ENCODE peak calls at places on chromosomes 13 and 19, in four cellular contexts. M is GM12878, N is HepG2, E is WTC11. U is an unnamed sample.

GRCh38 chr13:97391201-97391600 is 42.8 kb upstream of the RAP2A start:
- DNase-seq in M (no peak), N (no peak), E (no peak), U (no peak)

GRCh38 chr19:10007366-10007765 is 2.9 kb downstream of the COL5A3 start:
- DNase-seq in M (no peak), N (no peak), E (no peak), U (no peak)

GRCh38 chr19:38727868-38728660 is 16.2 kb downstream of the CAPN12 start:
- DNase-seq in M (no peak), N (no peak), E (no peak), U (peak; percentile 89)

GRCh38 chr13:80469105-80469840 is 128.3 kb upstream of the SPRY2 start:
- DNase-seq in M (no peak), N (no peak), E (no peak), U (no peak)

GRCh38 chr19:36805364-36805763 is 32.8 kb upstream of the ZNF850 start:
- DNase-seq in M (no peak), N (no peak), E (no peak), U (no peak)

GRCh38 chr19:27828781-27829275 is 1384.1 kb downstream of the UQCRFS1 start:
- DNase-seq in M (no peak), N (no peak), E (no peak), U (no peak)

GRCh38 chr13:49300716-49301589 is 53.2 kb downstream of the CDADC1 start:
- DNase-seq in M (peak; percentile 42), N (peak; percentile 77), E (peak; percentile 35), U (peak; percentile 69)

GRCh38 chr13:73248711-73249580 is 190.1 kb downstream of the KLF5 start:
- DNase-seq in M (no peak), N (no peak), E (no peak), U (no peak)

GRCh38 chr13:105262579-105262978 is 1272.9 kb downstream of the EFNB2 start:
- DNase-seq in M (no peak), N (no peak), E (no peak), U (no peak)

GRCh38 chr19:35987571-35987896 is 7.5 kb upstream of the SDHAF1 start:
- DNase-seq in M (no peak), N (no peak), E (no peak), U (no peak)

GRCh38 chr13:41613984-41614581 is 156.7 kb downstream of the RGCC start:
- DNase-seq in M (no peak), N (peak; percentile 94), E (no peak), U (no peak)

GRCh38 chr19:28905996-28906395 is 307.0 kb downstream of the UQCRFS1 start:
- DNase-seq in M (no peak), N (no peak), E (no peak), U (no peak)

GRCh38 chr19:34985249-34986022 is 14.7 kb upstream of the GRAMD1A start:
- DNase-seq in M (no peak), N (no peak), E (peak; percentile 46), U (no peak)

GRCh38 chr13:32330438-32330837 is 15.1 kb downstream of the BRCA2 start:
- DNase-seq in M (no peak), N (no peak), E (no peak), U (no peak)

GRCh38 chr19:4443966-4444764 is 13.4 kb downstream of the UBXN6 start:
- DNase-seq in M (no peak), N (no peak), E (no peak), U (peak; percentile 5)

GRCh38 chr13:30065181-30065580 is 214.8 kb upstream of the UBL3 start:
- DNase-seq in M (no peak), N (no peak), E (no peak), U (no peak)

GRCh38 chr19:35942235-35942634 is 6.1 kb downstream of the LRFN3 start:
- DNase-seq in M (no peak), N (peak; percentile 35), E (no peak), U (no peak)

GRCh38 chr19:41945135-41945766 is 13.9 kb downstream of the RABAC1 start:
- DNase-seq in M (peak; percentile 94), N (no peak), E (no peak), U (no peak)

GRCh38 chr13:49357694-49358093 is 86.2 kb downstream of the CAB39L start:
- DNase-seq in M (no peak), N (no peak), E (no peak), U (no peak)

GRCh38 chr13:32261567-32261966 is 53.6 kb downstream of the ZAR1L start:
- DNase-seq in M (no peak), N (no peak), E (no peak), U (peak; percentile 21)

GRCh38 chr13:40534456-40534855 is 132.0 kb downstream of the FOXO1 start:
- DNase-seq in M (no peak), N (peak; percentile 82), E (no peak), U (no peak)

GRCh38 chr13:80524447-80525215 is 183.7 kb upstream of the SPRY2 start:
- DNase-seq in M (no peak), N (no peak), E (no peak), U (peak; percentile 16)

GRCh38 chr19:17184381-17184841 is 30.7 kb upstream of the USE1 start:
- DNase-seq in M (no peak), N (no peak), E (no peak), U (no peak)

GRCh38 chr19:14430712-14431111 is 2.4 kb upstream of the PKN1 start:
- DNase-seq in M (no peak), N (no peak), E (no peak), U (no peak)

GRCh38 chr19:50046649-50047503 is 21.1 kb downstream of the ZNF473 start:
- DNase-seq in M (no peak), N (peak; percentile 60), E (peak; percentile 80), U (peak; percentile 59)

GRCh38 chr13:83340170-83340569 is 542.1 kb downstream of the SLITRK1 start:
- DNase-seq in M (no peak), N (no peak), E (no peak), U (no peak)

GRCh38 chr19:52217576-52217975 is 27.7 kb downstream of the PPP2R1A start:
- DNase-seq in M (no peak), N (no peak), E (no peak), U (no peak)

GRCh38 chr13:103772576-103772975 is 706.4 kb upstream of the SLC10A2 start:
- DNase-seq in M (no peak), N (peak; percentile 3), E (peak; percentile 15), U (peak; percentile 10)

GRCh38 chr19:53246498-53246897 is 8.2 kb downstream of the ZNF677 start:
- DNase-seq in M (peak; percentile 5), N (no peak), E (no peak), U (no peak)

GRCh38 chr19:31054430-31054829 is 294.8 kb downstream of the TSHZ3 start:
- DNase-seq in M (no peak), N (no peak), E (peak; percentile 79), U (peak; percentile 30)

GRCh38 chr19:467554-467953 is 6.7 kb upstream of the SHC2 start:
- DNase-seq in M (no peak), N (no peak), E (no peak), U (no peak)

GRCh38 chr13:99028890-99029289 is 51.0 kb upstream of the DOCK9 start:
- DNase-seq in M (no peak), N (no peak), E (peak; percentile 59), U (peak; percentile 22)

DNA sequence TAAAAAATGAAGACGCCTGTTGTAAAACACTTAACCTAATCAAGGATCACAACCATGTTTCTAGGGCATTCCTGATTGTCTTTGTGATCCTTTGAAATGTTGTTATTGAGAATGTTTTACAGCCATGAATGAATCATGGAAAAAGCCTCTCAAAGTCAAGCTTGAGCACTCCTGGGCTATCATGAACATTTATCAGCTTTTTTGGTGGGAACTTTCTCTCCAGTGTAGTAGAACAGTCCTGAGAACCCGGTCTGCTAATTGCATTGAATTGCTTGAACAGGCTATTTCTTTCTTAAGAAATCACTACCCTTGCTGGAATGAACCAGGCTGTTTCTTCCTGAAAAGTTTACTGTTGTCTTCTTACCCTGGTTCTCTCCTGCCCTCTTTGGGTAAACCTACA is 516.5 kb downstream of the FGF9 start:
- DNase-seq in M (no peak), N (no peak), E (no peak), U (no peak)
- TF ChIP-seq ETV6 in M (no peak), N (no peak), E (no peak), U (no peak)

GRCh38 chr13:76792680-76793334 is 93.4 kb downstream of the KCTD12 start:
- DNase-seq in M (no peak), N (no peak), E (no peak), U (no peak)

GRCh38 chr13:76791290-76791664 is 94.9 kb downstream of the KCTD12 start:
- DNase-seq in M (no peak), N (no peak), E (no peak), U (no peak)

GRCh38 chr13:76795701-76796695 is 90.2 kb downstream of the KCTD12 start:
- DNase-seq in M (no peak), N (no peak), E (no peak), U (no peak)

DNA sequence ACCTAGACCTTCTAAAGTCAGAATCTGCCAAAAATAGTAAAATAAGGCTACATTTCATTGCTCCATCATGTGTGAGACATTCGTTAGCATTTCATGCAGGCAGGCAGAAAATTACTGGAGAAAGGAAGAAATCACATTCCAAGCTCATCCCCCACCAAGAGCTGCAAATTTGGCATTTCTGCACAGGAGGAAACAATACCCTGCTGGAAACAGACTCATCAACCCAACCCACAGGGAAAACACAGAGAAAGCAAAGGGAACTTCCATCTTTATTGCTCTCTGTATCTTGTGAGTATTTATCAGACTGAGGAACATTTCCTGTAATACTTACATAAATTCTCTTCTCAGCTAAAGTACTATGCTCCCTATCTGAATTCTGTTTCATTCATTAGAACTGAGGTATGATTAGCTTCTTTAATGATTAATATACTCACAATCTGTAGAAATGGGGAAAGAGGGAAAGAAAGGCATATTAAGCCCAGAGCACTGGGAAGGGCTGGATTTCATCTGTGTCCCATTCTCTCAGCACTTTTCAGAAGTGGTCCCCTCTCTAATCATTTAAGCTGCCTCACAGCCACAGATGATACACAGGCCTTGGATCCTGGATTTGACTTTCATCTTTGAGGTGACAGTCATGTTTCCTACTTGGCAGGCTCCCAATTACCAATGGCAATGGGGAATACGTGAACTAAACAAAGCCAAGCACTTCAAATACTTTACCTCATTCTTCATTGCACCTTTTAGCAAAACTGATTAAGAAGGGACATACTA is 95.5 kb downstream of the KCTD12 start:
- DNase-seq in M (no peak), N (no peak), E (no peak), U (no peak)
- TF ChIP-seq ETV6 in M (no peak), N (no peak), E (no peak), U (no peak)

DNA sequence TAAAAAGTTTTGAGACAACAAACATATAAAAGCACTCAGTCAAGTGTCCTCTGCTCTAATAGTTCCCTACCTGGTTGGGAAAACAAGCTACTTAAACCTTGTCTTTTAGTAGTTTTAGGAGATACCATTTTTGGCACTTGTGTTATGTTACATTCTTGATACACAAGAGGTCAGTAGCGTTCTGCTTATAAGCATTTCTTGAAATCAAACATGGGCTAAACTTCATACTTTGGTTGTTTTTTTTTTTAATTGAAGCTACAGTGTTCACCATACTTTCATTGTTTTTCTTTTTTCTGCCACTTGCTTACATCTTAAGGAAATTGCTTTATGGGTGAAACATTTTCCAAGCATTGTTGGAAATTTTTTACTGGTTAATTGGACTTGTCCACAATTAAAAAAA is 12.9 kb downstream of the NHLRC3 start:
- DNase-seq in M (no peak), N (peak; percentile 13), E (no peak), U (peak; percentile 15)
- TF ChIP-seq ETV6 in M (no peak), N (no peak), E (no peak), U (no peak)

GRCh38 chr19:8046569-8047165 is 5.9 kb upstream of the CCL25 start:
- DNase-seq in M (no peak), N (no peak), E (no peak), U (no peak)

GRCh38 chr19:8045872-8046568 is 6.5 kb upstream of the CCL25 start:
- DNase-seq in M (no peak), N (no peak), E (no peak), U (no peak)

GRCh38 chr19:8052464-8052859 is at the start of gene CCL25:
- DNase-seq in M (no peak), N (no peak), E (no peak), U (no peak)

GRCh38 chr19:8054169-8054568 is 1.6 kb downstream of the CCL25 start:
- DNase-seq in M (no peak), N (no peak), E (no peak), U (no peak)

GRCh38 chr19:8050274-8051096 is 2.1 kb upstream of the CCL25 start:
- DNase-seq in M (peak; percentile 91), N (peak; percentile 81), E (peak; percentile 100), U (peak; percentile 97)
- TF ChIP-seq ETV6 in M (no peak), N (no peak), E (no peak), U (no peak)